ENCODE peak calls at places on chromosomes 7 and 10, in four cellular contexts. One of them, this sample, is unnamed.
A peak's percentile ranks its signal among the peaks of the same experiment; 100 is the strongest.

GRCh38 chr10:123287594-123288247 is 133.5 kb downstream of the BUB3 start:
- DNase-seq in CD4-positive, alpha-beta T cell: no peak
- DNase-seq in body of pancreas: no peak
- DNase-seq in neural progenitor cell: no peak
- DNase-seq in this sample: no peak

GRCh38 chr7:50637725-50638643 is 72.8 kb upstream of the DDC start:
- DNase-seq in CD4-positive, alpha-beta T cell: no peak
- DNase-seq in body of pancreas: no peak
- DNase-seq in neural progenitor cell: no peak
- DNase-seq in this sample: no peak

GRCh38 chr7:106485031-106485551 is 175.9 kb downstream of the CCDC71L start:
- DNase-seq in CD4-positive, alpha-beta T cell: no peak
- DNase-seq in body of pancreas: no peak
- DNase-seq in neural progenitor cell: no peak
- DNase-seq in this sample: no peak

GRCh38 chr10:70166394-70166793 is 3.9 kb downstream of the SAR1A start:
- DNase-seq in CD4-positive, alpha-beta T cell: no peak
- DNase-seq in body of pancreas: no peak
- DNase-seq in neural progenitor cell: no peak
- DNase-seq in this sample: no peak

GRCh38 chr7:44073664-44074348 is 8.4 kb upstream of the PGAM2 start:
- DNase-seq in CD4-positive, alpha-beta T cell: no peak
- DNase-seq in body of pancreas: peak; percentile 78
- DNase-seq in neural progenitor cell: no peak
- DNase-seq in this sample: no peak

GRCh38 chr7:36607741-36608140 is 116.6 kb downstream of the AOAH start:
- DNase-seq in CD4-positive, alpha-beta T cell: no peak
- DNase-seq in body of pancreas: no peak
- DNase-seq in neural progenitor cell: no peak
- DNase-seq in this sample: no peak

GRCh38 chr10:125011926-125012705 is 70.2 kb downstream of the ZRANB1 start:
- DNase-seq in CD4-positive, alpha-beta T cell: no peak
- DNase-seq in body of pancreas: no peak
- DNase-seq in neural progenitor cell: no peak
- DNase-seq in this sample: no peak

GRCh38 chr10:3000063-3000462 is 67.3 kb upstream of the PFKP start:
- DNase-seq in CD4-positive, alpha-beta T cell: no peak
- DNase-seq in body of pancreas: no peak
- DNase-seq in neural progenitor cell: no peak
- DNase-seq in this sample: no peak

GRCh38 chr7:29563590-29564454 is at the start of gene PRR15:
- DNase-seq in CD4-positive, alpha-beta T cell: no peak
- DNase-seq in body of pancreas: peak; percentile 89
- DNase-seq in neural progenitor cell: peak; percentile 81
- DNase-seq in this sample: no peak

GRCh38 chr7:98917331-98917730 is 39.0 kb downstream of the TRRAP start:
- DNase-seq in CD4-positive, alpha-beta T cell: no peak
- DNase-seq in body of pancreas: no peak
- DNase-seq in neural progenitor cell: no peak
- DNase-seq in this sample: no peak

GRCh38 chr10:132987671-132988571 is 45.6 kb upstream of the CFAP46 start:
- DNase-seq in CD4-positive, alpha-beta T cell: no peak
- DNase-seq in body of pancreas: no peak
- DNase-seq in neural progenitor cell: no peak
- DNase-seq in this sample: no peak

GRCh38 chr10:86945361-86946214 is 11.8 kb downstream of the MMRN2 start:
- DNase-seq in CD4-positive, alpha-beta T cell: no peak
- DNase-seq in body of pancreas: peak; percentile 48
- DNase-seq in neural progenitor cell: peak; percentile 79
- DNase-seq in this sample: peak; percentile 17

GRCh38 chr10:109173910-109174309 is 749.4 kb downstream of the XPNPEP1 start:
- DNase-seq in CD4-positive, alpha-beta T cell: no peak
- DNase-seq in body of pancreas: no peak
- DNase-seq in neural progenitor cell: no peak
- DNase-seq in this sample: no peak

GRCh38 chr10:95408931-95409873 is 118.4 kb upstream of the PDLIM1 start:
- DNase-seq in CD4-positive, alpha-beta T cell: no peak
- DNase-seq in body of pancreas: no peak
- DNase-seq in neural progenitor cell: peak; percentile 29
- DNase-seq in this sample: no peak

GRCh38 chr10:70145166-70145665 is 1.3 kb downstream of the TYSND1 start:
- DNase-seq in CD4-positive, alpha-beta T cell: no peak
- DNase-seq in body of pancreas: no peak
- DNase-seq in neural progenitor cell: no peak
- DNase-seq in this sample: no peak

GRCh38 chr10:31630866-31631567 is 297.6 kb downstream of the ARHGAP12 start:
- DNase-seq in CD4-positive, alpha-beta T cell: no peak
- DNase-seq in body of pancreas: no peak
- DNase-seq in neural progenitor cell: no peak
- DNase-seq in this sample: no peak

GRCh38 chr7:34225193-34225592 is 319.9 kb downstream of the BMPER start:
- DNase-seq in CD4-positive, alpha-beta T cell: no peak
- DNase-seq in body of pancreas: no peak
- DNase-seq in neural progenitor cell: no peak
- DNase-seq in this sample: no peak

GRCh38 chr7:116948934-116949333 is 4.4 kb upstream of the ST7 start:
- DNase-seq in CD4-positive, alpha-beta T cell: no peak
- DNase-seq in body of pancreas: peak; percentile 27
- DNase-seq in neural progenitor cell: no peak
- DNase-seq in this sample: no peak

GRCh38 chr7:95901006-95901405 is 128.7 kb downstream of the DYNC1I1 start:
- DNase-seq in CD4-positive, alpha-beta T cell: no peak
- DNase-seq in body of pancreas: no peak
- DNase-seq in neural progenitor cell: no peak
- DNase-seq in this sample: no peak

GRCh38 chr10:58930497-58930896 is 245.9 kb upstream of the PHYHIPL start:
- DNase-seq in CD4-positive, alpha-beta T cell: no peak
- DNase-seq in body of pancreas: no peak
- DNase-seq in neural progenitor cell: no peak
- DNase-seq in this sample: no peak

GRCh38 chr7:41030673-41031072 is 672.2 kb downstream of the INHBA start:
- DNase-seq in CD4-positive, alpha-beta T cell: no peak
- DNase-seq in body of pancreas: no peak
- DNase-seq in neural progenitor cell: no peak
- DNase-seq in this sample: no peak

GRCh38 chr10:103916254-103916653 is 1.7 kb downstream of the STN1 start:
- DNase-seq in CD4-positive, alpha-beta T cell: no peak
- DNase-seq in body of pancreas: no peak
- DNase-seq in neural progenitor cell: no peak
- DNase-seq in this sample: no peak

GRCh38 chr10:73522263-73522662 is 26.4 kb upstream of the PPP3CB start:
- DNase-seq in CD4-positive, alpha-beta T cell: no peak
- DNase-seq in body of pancreas: no peak
- DNase-seq in neural progenitor cell: no peak
- DNase-seq in this sample: no peak

GRCh38 chr7:96303105-96303685 is 18.7 kb downstream of the SLC25A13 start:
- DNase-seq in CD4-positive, alpha-beta T cell: no peak
- DNase-seq in body of pancreas: peak; percentile 52
- DNase-seq in neural progenitor cell: no peak
- DNase-seq in this sample: no peak

GRCh38 chr10:98316661-98317060 is 48.7 kb upstream of the LOXL4 start:
- DNase-seq in CD4-positive, alpha-beta T cell: no peak
- DNase-seq in body of pancreas: no peak
- DNase-seq in neural progenitor cell: no peak
- DNase-seq in this sample: no peak
- H3K27ac ChIP-seq in CD4-positive, alpha-beta T cell: no peak overlapping the region
- H3K27ac ChIP-seq in body of pancreas: no peak overlapping the region
- H3K27ac ChIP-seq in neural progenitor cell: no peak overlapping the region
- H3K27ac ChIP-seq in this sample: no peak overlapping the region

DNA sequence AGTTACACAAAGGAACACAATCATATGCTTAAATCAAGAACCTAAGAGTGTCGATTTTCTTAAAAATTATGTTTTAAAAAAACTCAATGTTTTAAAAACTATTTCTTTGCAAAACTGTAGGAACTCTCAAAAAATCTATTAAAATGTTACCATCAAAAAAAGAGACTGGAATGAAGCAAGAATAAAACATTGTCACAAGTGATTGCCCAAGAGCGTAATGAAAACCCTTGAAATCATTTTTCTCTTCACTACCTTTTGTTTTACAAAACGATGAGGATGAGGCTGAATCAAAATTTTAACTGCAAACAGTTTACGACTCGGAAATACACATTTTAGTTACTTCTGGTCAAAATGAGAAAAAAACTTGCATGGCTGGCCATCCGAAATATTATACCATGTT is 859 bp downstream of the YME1L1 start:
- DNase-seq in CD4-positive, alpha-beta T cell: no peak
- DNase-seq in body of pancreas: no peak
- DNase-seq in neural progenitor cell: no peak
- DNase-seq in this sample: no peak
- H3K27ac ChIP-seq in CD4-positive, alpha-beta T cell: no peak overlapping the region
- H3K27ac ChIP-seq in body of pancreas: peak overlapping the region; percentile 98
- H3K27ac ChIP-seq in neural progenitor cell: no peak overlapping the region
- H3K27ac ChIP-seq in this sample: peak overlapping the region; percentile 90

GRCh38 chr10:114481055-114481454 is 76.8 kb upstream of the AFAP1L2 start:
- DNase-seq in CD4-positive, alpha-beta T cell: no peak
- DNase-seq in body of pancreas: no peak
- DNase-seq in neural progenitor cell: no peak
- DNase-seq in this sample: no peak
- H3K27ac ChIP-seq in CD4-positive, alpha-beta T cell: no peak overlapping the region
- H3K27ac ChIP-seq in body of pancreas: no peak overlapping the region
- H3K27ac ChIP-seq in neural progenitor cell: no peak overlapping the region
- H3K27ac ChIP-seq in this sample: no peak overlapping the region

DNA sequence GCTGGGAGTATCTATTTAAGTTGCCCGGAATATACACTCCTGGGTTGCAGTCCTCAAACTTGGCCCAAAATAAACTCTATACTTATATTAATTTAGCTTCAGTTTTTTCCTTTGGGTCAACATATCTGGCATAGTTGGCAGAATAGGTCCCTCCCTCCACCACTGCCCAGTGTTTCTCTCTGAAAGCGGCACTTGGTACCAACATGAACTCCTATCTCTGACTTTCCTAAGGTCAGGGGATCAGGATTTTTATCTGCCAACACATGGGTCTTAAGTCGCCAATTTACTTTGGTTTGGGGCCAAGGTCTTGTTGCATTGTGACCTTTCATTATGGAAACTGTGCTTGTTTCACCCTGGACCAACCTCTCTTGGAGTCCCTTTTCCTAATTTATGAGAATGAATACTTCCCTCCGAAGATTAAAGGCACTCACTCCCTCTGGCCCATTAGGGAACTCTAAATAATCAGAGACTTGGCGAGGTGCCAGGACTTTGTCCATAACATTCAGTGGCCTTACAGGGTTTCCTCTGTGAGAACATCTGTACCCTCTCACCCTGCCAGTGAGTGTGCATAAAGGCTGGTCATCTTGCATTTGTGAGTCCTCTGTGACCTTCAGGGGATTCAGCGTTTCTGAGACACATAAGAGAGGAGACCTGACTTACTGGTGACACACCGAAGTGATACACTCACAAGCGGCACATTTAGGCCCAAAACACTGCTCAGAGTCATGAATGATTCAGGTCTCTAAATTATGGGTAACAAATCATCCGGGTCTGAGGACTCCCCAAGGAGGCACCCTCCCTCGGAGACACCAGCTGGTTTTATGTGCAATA is 19.7 kb upstream of the FKBP9 start:
- DNase-seq in CD4-positive, alpha-beta T cell: no peak
- DNase-seq in body of pancreas: peak; percentile 52
- DNase-seq in neural progenitor cell: no peak
- DNase-seq in this sample: no peak
- H3K27ac ChIP-seq in CD4-positive, alpha-beta T cell: no peak overlapping the region
- H3K27ac ChIP-seq in body of pancreas: no peak overlapping the region
- H3K27ac ChIP-seq in neural progenitor cell: no peak overlapping the region
- H3K27ac ChIP-seq in this sample: no peak overlapping the region

GRCh38 chr7:102425639-102426267 is 7.6 kb upstream of the ORAI2 start:
- DNase-seq in CD4-positive, alpha-beta T cell: peak; percentile 74
- DNase-seq in body of pancreas: peak; percentile 56
- DNase-seq in neural progenitor cell: no peak
- DNase-seq in this sample: peak; percentile 18
- H3K27ac ChIP-seq in CD4-positive, alpha-beta T cell: peak overlapping the region; percentile 99
- H3K27ac ChIP-seq in body of pancreas: peak overlapping the region; percentile 70
- H3K27ac ChIP-seq in neural progenitor cell: no peak overlapping the region
- H3K27ac ChIP-seq in this sample: no peak overlapping the region

GRCh38 chr7:100708395-100708794 is 2.5 kb downstream of the POP7 start:
- DNase-seq in CD4-positive, alpha-beta T cell: no peak
- DNase-seq in body of pancreas: no peak
- DNase-seq in neural progenitor cell: no peak
- DNase-seq in this sample: no peak

GRCh38 chr7:100710452-100710851 is 4.5 kb downstream of the POP7 start:
- DNase-seq in CD4-positive, alpha-beta T cell: no peak
- DNase-seq in body of pancreas: no peak
- DNase-seq in neural progenitor cell: no peak
- DNase-seq in this sample: no peak

GRCh38 chr7:100705753-100706671 is at the start of gene POP7:
- DNase-seq in CD4-positive, alpha-beta T cell: peak; percentile 98
- DNase-seq in body of pancreas: peak; percentile 99
- DNase-seq in neural progenitor cell: peak; percentile 100
- DNase-seq in this sample: peak; percentile 99

GRCh38 chr7:100706672-100707311 is 871 bp downstream of the POP7 start:
- DNase-seq in CD4-positive, alpha-beta T cell: no peak
- DNase-seq in body of pancreas: no peak
- DNase-seq in neural progenitor cell: peak; percentile 29
- DNase-seq in this sample: no peak

GRCh38 chr7:100705341-100705752 is 574 bp upstream of the POP7 start:
- DNase-seq in CD4-positive, alpha-beta T cell: peak; percentile 67
- DNase-seq in body of pancreas: peak; percentile 73
- DNase-seq in neural progenitor cell: peak; percentile 88
- DNase-seq in this sample: peak; percentile 84
- H3K27ac ChIP-seq in CD4-positive, alpha-beta T cell: peak overlapping the region; percentile 82
- H3K27ac ChIP-seq in body of pancreas: peak overlapping the region; percentile 89
- H3K27ac ChIP-seq in neural progenitor cell: peak overlapping the region; percentile 87
- H3K27ac ChIP-seq in this sample: peak overlapping the region; percentile 87

GRCh38 chr7:148944935-148945934 is 61.1 kb upstream of the EZH2 start:
- DNase-seq in CD4-positive, alpha-beta T cell: no peak
- DNase-seq in body of pancreas: no peak
- DNase-seq in neural progenitor cell: no peak
- DNase-seq in this sample: no peak
- H3K27ac ChIP-seq in CD4-positive, alpha-beta T cell: no peak overlapping the region
- H3K27ac ChIP-seq in body of pancreas: no peak overlapping the region
- H3K27ac ChIP-seq in neural progenitor cell: no peak overlapping the region
- H3K27ac ChIP-seq in this sample: no peak overlapping the region

GRCh38 chr10:14839305-14839695 is 1.2 kb downstream of the HSPA14 start:
- DNase-seq in CD4-positive, alpha-beta T cell: no peak
- DNase-seq in body of pancreas: no peak
- DNase-seq in neural progenitor cell: peak; percentile 18
- DNase-seq in this sample: peak; percentile 33
- H3K27ac ChIP-seq in CD4-positive, alpha-beta T cell: no peak overlapping the region
- H3K27ac ChIP-seq in body of pancreas: peak overlapping the region; percentile 95
- H3K27ac ChIP-seq in neural progenitor cell: peak overlapping the region; percentile 93
- H3K27ac ChIP-seq in this sample: peak overlapping the region; percentile 98